ENCODE peak calls at places on chromosomes 13 and 19, in seven cellular contexts. F, E, S, Q, I, V and G are unnamed samples.
A peak's percentile ranks its signal among the peaks of the same experiment; 100 is the strongest.

GRCh38 chr19:46697142-46697960 is 19.6 kb downstream of the PRKD2 start:
- DNase-seq in V (peak; percentile 89), E (peak; percentile 92), Q (peak; percentile 93), F (peak; percentile 56), I (peak; percentile 81), S (peak; percentile 79), G (peak; percentile 100)

GRCh38 chr13:37375724-37376123 is 222.8 kb downstream of the POSTN start:
- DNase-seq in E (no peak), S (no peak), F (no peak), Q (no peak), V (no peak), I (no peak), G (no peak)

GRCh38 chr13:33218020-33218419 is 67.5 kb downstream of the STARD13 start:
- DNase-seq in V (no peak), I (no peak), F (peak; percentile 91), E (no peak), S (no peak), Q (no peak), G (no peak)

GRCh38 chr13:27043013-27043412 is 128.6 kb downstream of the USP12 start:
- DNase-seq in Q (peak; percentile 34), I (peak; percentile 48), E (no peak), V (no peak), F (peak; percentile 97), S (peak; percentile 41), G (peak; percentile 26)

GRCh38 chr13:42398542-42398941 is 126.6 kb downstream of the AKAP11 start:
- DNase-seq in Q (no peak), V (no peak), S (no peak), I (no peak), E (no peak), F (no peak), G (no peak)

GRCh38 chr13:65472336-65472735 is 1757.8 kb downstream of the PCDH9 start:
- DNase-seq in Q (no peak), E (no peak), S (no peak), V (no peak), I (no peak), F (peak; percentile 21), G (no peak)

GRCh38 chr13:99496322-99497142 is 4.7 kb upstream of the TM9SF2 start:
- DNase-seq in S (peak; percentile 70), Q (peak; percentile 87), V (peak; percentile 35), F (peak; percentile 28), E (peak; percentile 42), I (peak; percentile 21), G (peak; percentile 54)

GRCh38 chr13:93002071-93002470 is 224.5 kb upstream of the GPC6 start:
- DNase-seq in V (no peak), Q (no peak), S (no peak), I (no peak), E (no peak), F (peak; percentile 9), G (no peak)

GRCh38 chr13:110523838-110524237 is 37.7 kb downstream of the RAB20 start:
- DNase-seq in F (no peak), V (no peak), E (no peak), I (no peak), S (no peak), Q (no peak), G (no peak)

GRCh38 chr19:16326401-16327130 is 1.9 kb downstream of the KLF2 start:
- DNase-seq in I (no peak), V (no peak), E (no peak), S (no peak), F (peak; percentile 19), Q (peak; percentile 25), G (no peak)

DNA sequence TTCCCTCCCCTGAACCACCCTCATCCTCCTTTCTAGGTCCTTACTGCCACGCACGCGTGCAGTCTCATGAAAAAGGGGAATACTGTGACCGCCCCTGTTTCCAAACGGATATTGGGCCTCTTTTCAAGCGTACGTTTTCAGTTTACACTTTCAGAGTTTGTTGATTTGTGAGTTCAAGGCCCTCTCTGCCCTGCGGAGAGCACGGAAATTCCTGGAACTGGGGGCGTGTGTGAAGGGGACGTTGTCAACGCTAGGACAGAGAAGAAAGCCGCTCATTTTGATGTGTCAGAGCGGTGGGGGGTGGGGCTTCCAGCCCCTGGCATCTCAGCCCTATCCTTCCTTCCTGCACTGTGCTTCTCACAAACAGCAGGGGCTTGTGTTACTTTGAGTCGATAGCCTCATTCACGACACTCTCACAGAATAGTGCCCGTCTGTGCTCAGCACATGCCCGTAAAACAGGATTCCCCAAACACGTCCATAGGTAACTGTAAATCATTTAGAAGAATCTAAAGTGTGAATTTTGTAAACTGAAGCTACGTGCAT is 137.6 kb upstream of the PEG3 start:
- DNase-seq in S (no peak), E (peak; percentile 64), V (no peak), I (no peak), F (no peak), Q (peak; percentile 46), G (no peak)
- TF ChIP-seq CTCF in S (no peak), E (no peak), V (no peak), I (no peak), F (no peak), Q (no peak), G (no peak)

DNA sequence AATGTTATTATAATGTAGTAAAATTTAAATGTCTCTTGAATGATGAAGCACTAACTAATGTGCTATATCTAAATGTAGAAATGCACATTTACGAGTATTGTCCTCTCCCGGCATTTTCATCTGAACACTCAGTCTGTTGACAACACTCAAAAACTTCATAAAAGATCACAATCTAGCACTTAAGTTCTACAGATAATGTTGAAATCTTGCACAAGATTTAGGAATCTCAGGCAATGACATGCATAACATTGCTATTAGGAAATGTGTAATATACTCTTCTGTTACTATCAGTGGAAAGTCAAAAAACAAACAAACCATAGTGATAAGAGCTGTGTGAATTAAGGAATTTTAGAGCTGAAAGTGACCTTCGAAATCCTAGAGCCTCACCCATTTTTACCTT is 37.5 kb upstream of the XPO4 start:
- DNase-seq in F (peak; percentile 47), Q (no peak), S (no peak), I (no peak), E (no peak), V (no peak), G (no peak)
- H3K4me3 ChIP-seq in F (no peak overlapping the region), Q (no peak overlapping the region), S (no peak overlapping the region), I (no peak overlapping the region), E (no peak overlapping the region), V (no peak overlapping the region), G (no peak overlapping the region)

GRCh38 chr19:23822735-23823134 is 64.0 kb upstream of the ZNF681 start:
- DNase-seq in V (no peak), I (no peak), Q (no peak), F (no peak), S (no peak), E (no peak), G (no peak)

DNA sequence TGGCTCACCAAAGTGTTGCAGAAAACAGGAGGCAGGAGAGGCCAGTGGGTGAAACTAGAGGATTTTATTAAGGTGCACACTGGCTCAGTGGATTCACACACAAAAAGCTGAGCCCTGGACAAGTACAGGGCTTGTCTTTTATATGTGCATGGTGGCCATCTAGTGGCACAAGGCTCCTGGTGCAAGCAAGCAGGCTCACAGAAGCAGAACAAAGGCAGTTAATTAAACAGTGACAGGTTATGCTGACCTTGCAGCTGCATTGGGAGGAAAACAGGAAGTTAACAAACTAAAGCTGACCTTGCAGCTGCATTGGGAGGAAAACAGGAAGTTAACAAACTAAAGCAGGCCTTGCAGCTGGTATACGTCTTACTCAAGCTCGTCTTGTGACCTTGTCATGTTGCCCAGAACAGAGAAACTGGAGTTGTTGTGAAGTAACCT is 65.3 kb upstream of the ZNF681 start:
- DNase-seq in I (no peak), V (no peak), Q (no peak), F (peak; percentile 1), E (no peak), S (no peak), G (peak; percentile 17)
- H3K9me3 ChIP-seq in I (no peaks in the 10 kb centered on the region), V (peaks cover 69% of the 10 kb centered on the region), Q (peaks cover 28% of the 10 kb centered on the region), F (no peaks in the 10 kb centered on the region), E (no peaks in the 10 kb centered on the region), S (peaks cover 75% of the 10 kb centered on the region), G (no peaks in the 10 kb centered on the region)

GRCh38 chr13:32174366-32174765 is 140.8 kb downstream of the ZAR1L start:
- DNase-seq in V (no peak), Q (no peak), I (no peak), E (no peak), F (no peak), S (no peak), G (no peak)
- TF ChIP-seq CTCF in V (no peak), Q (no peak), I (no peak), E (no peak), F (no peak), S (no peak), G (no peak)

GRCh38 chr19:2867025-2867991 is at the start of gene ZNF556:
- DNase-seq in V (no peak), E (peak; percentile 93), I (no peak), Q (no peak), S (peak; percentile 9), F (no peak), G (peak; percentile 98)

GRCh38 chr19:2869618-2870017 is 2.5 kb downstream of the ZNF556 start:
- DNase-seq in F (no peak), Q (no peak), S (no peak), E (no peak), I (no peak), V (no peak), G (no peak)

GRCh38 chr19:2865334-2866221 is 1.6 kb upstream of the ZNF556 start:
- DNase-seq in Q (no peak), V (no peak), E (no peak), I (no peak), F (no peak), S (no peak), G (no peak)

GRCh38 chr19:2863818-2864217 is 3.3 kb upstream of the ZNF556 start:
- DNase-seq in V (no peak), Q (no peak), I (no peak), E (no peak), S (no peak), F (no peak), G (no peak)

DNA sequence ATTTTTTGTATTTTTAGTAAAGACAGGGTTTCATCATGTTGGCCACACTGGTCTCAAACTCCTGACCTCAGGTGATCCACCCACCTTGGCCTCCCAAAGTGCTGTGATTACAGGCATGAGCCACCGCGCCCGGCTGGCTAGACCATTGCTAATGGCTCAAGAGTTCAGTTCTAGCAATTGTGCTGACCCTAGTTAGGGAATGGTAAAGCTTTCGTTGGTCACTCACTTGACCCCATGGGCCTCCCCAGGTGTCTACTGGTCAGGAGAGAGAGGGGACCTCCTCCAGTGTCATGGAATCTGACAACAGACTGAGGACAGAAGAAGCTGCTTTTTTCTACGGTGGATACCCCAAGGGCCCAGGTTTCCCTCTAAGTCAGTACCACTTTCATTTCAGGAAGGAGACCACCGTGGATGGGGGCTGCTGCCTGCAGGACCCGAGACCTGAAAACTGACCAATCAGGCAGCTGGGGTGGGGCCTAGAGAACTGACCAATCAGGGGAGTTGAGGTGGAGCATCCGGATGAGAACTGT is 575 bp upstream of the ZNF556 start:
- DNase-seq in S (no peak), Q (no peak), V (no peak), I (no peak), E (no peak), F (no peak), G (no peak)
- H3K4me3 ChIP-seq in S (no peak overlapping the region), Q (no peak overlapping the region), V (no peak overlapping the region), I (no peak overlapping the region), E (peak overlapping the region; percentile 20), F (no peak overlapping the region), G (peak overlapping the region; percentile 38)